ENCODE peak calls at places on chromosomes 7 and 10, in five cellular contexts. One of them, this sample, is unnamed.

GRCh38 chr10:132237871-132238270 is 51.1 kb downstream of the DPYSL4 start:
- DNase-seq in HepG2: no peak
- DNase-seq in H1: no peak
- DNase-seq in K562: no peak
- DNase-seq in WTC11: no peak
- DNase-seq in this sample: no peak

GRCh38 chr7:134587736-134588135 is 38.8 kb downstream of the AKR1B15 start:
- DNase-seq in HepG2: no peak
- DNase-seq in H1: no peak
- DNase-seq in WTC11: no peak
- DNase-seq in K562: no peak
- DNase-seq in this sample: no peak

GRCh38 chr10:113939212-113939860 is 84.9 kb downstream of the NHLRC2 start:
- DNase-seq in K562: no peak
- DNase-seq in H1: no peak
- DNase-seq in WTC11: no peak
- DNase-seq in HepG2: no peak
- DNase-seq in this sample: no peak

GRCh38 chr7:141071855-141072547 is 1.9 kb upstream of the TMEM178B start:
- DNase-seq in H1: peak; percentile 74
- DNase-seq in HepG2: no peak
- DNase-seq in K562: no peak
- DNase-seq in WTC11: peak; percentile 46
- DNase-seq in this sample: peak; percentile 13

GRCh38 chr7:122465296-122465695 is 160.7 kb upstream of the FEZF1 start:
- DNase-seq in K562: no peak
- DNase-seq in HepG2: no peak
- DNase-seq in H1: no peak
- DNase-seq in WTC11: no peak
- DNase-seq in this sample: no peak

GRCh38 chr7:159013825-159014289 is 130.8 kb downstream of the VIPR2 start:
- DNase-seq in WTC11: no peak
- DNase-seq in HepG2: no peak
- DNase-seq in H1: no peak
- DNase-seq in K562: no peak
- DNase-seq in this sample: no peak

GRCh38 chr7:158087196-158087595 is 500.4 kb downstream of the PTPRN2 start:
- DNase-seq in HepG2: no peak
- DNase-seq in H1: no peak
- DNase-seq in WTC11: no peak
- DNase-seq in K562: no peak
- DNase-seq in this sample: no peak

GRCh38 chr10:60827791-60828488 is 49.7 kb downstream of the CDK1 start:
- DNase-seq in H1: no peak
- DNase-seq in K562: peak; percentile 75
- DNase-seq in WTC11: no peak
- DNase-seq in HepG2: peak; percentile 22
- DNase-seq in this sample: no peak

GRCh38 chr10:132906836-132907235 is 35.5 kb downstream of the CFAP46 start:
- DNase-seq in WTC11: peak; percentile 3
- DNase-seq in K562: no peak
- DNase-seq in HepG2: no peak
- DNase-seq in H1: no peak
- DNase-seq in this sample: no peak

GRCh38 chr10:15642095-15642494 is 77.6 kb downstream of the ITGA8 start:
- DNase-seq in WTC11: no peak
- DNase-seq in H1: no peak
- DNase-seq in K562: no peak
- DNase-seq in HepG2: no peak
- DNase-seq in this sample: no peak
- TF ChIP-seq JUN in WTC11: no peak
- TF ChIP-seq JUN in H1: no peak
- TF ChIP-seq JUN in K562: no peak
- TF ChIP-seq JUN in HepG2: no peak
- TF ChIP-seq JUN in this sample: no peak

GRCh38 chr7:55134786-55135185 is 116.0 kb downstream of the EGFR start:
- DNase-seq in HepG2: no peak
- DNase-seq in WTC11: no peak
- DNase-seq in K562: no peak
- DNase-seq in H1: no peak
- DNase-seq in this sample: no peak
- TF ChIP-seq USF2 in HepG2: no peak
- TF ChIP-seq USF2 in WTC11: no peak
- TF ChIP-seq USF2 in K562: no peak
- TF ChIP-seq USF2 in H1: no peak
- TF ChIP-seq USF2 in this sample: no peak

DNA sequence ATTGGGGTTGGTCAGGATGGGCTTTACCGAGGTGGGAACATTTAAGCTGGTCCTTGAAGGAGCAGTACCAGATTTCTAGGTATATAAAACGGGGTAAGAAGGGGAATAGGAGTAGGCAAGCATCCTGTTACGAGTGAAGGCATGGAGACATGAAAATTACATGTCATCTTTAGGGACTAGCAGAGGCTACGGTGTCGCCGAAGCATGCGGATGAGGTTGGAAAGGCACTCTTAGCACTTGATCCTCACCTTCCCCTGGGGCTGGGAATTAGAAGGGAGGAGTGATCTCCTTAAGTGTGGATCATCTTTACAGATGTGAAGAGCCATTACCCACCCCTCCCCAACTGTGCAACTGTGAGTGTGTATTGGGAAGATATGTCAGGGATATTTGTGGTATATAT is 13.8 kb upstream of the ZRANB1 start:
- DNase-seq in K562: no peak
- DNase-seq in WTC11: no peak
- DNase-seq in H1: no peak
- DNase-seq in HepG2: no peak
- DNase-seq in this sample: no peak
- TF ChIP-seq JUN in K562: no peak
- TF ChIP-seq JUN in WTC11: no peak
- TF ChIP-seq JUN in H1: no peak
- TF ChIP-seq JUN in HepG2: no peak
- TF ChIP-seq JUN in this sample: no peak

GRCh38 chr7:100163871-100164270 is 4.5 kb downstream of the GAL3ST4 start:
- DNase-seq in HepG2: no peak
- DNase-seq in WTC11: no peak
- DNase-seq in H1: no peak
- DNase-seq in K562: no peak
- DNase-seq in this sample: no peak
- TF ChIP-seq USF2 in HepG2: no peak
- TF ChIP-seq USF2 in WTC11: no peak
- TF ChIP-seq USF2 in H1: no peak
- TF ChIP-seq USF2 in K562: no peak
- TF ChIP-seq USF2 in this sample: no peak

GRCh38 chr7:22251906-22252495 is 105.0 kb downstream of the RAPGEF5 start:
- DNase-seq in WTC11: no peak
- DNase-seq in K562: no peak
- DNase-seq in H1: no peak
- DNase-seq in HepG2: no peak
- DNase-seq in this sample: no peak

GRCh38 chr7:22255342-22255741 is 101.6 kb downstream of the RAPGEF5 start:
- DNase-seq in K562: no peak
- DNase-seq in WTC11: no peak
- DNase-seq in H1: no peak
- DNase-seq in HepG2: no peak
- DNase-seq in this sample: no peak

GRCh38 chr7:22255834-22256233 is 101.1 kb downstream of the RAPGEF5 start:
- DNase-seq in HepG2: no peak
- DNase-seq in H1: no peak
- DNase-seq in K562: no peak
- DNase-seq in WTC11: no peak
- DNase-seq in this sample: no peak

GRCh38 chr7:22252886-22253536 is 103.9 kb downstream of the RAPGEF5 start:
- DNase-seq in H1: no peak
- DNase-seq in HepG2: no peak
- DNase-seq in K562: no peak
- DNase-seq in WTC11: no peak
- DNase-seq in this sample: no peak

DNA sequence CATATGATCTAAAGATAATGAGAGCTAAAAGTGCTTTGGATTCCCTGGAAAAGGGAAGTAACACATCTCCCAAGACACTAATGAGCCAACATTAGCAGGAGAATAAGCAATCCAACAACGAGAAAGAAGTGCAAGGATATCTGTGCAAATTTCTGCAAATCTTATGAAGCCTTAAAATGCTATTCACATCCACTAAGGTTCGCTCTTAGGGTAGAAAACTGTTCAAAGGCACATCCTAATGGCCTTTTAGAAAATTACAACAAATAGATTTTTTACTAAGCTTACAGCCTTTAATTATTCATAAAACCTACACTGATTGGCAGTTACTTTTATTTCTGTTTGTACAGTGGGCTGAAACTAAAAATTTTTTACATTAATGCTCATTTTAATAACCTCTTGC is 100.3 kb downstream of the RAPGEF5 start:
- DNase-seq in WTC11: no peak
- DNase-seq in K562: no peak
- DNase-seq in H1: no peak
- DNase-seq in HepG2: no peak
- DNase-seq in this sample: no peak
- TF ChIP-seq JUN in WTC11: no peak
- TF ChIP-seq JUN in K562: no peak
- TF ChIP-seq JUN in H1: no peak
- TF ChIP-seq JUN in HepG2: no peak
- TF ChIP-seq JUN in this sample: no peak

GRCh38 chr7:81244213-81244612 is 325.4 kb upstream of the SEMA3C start:
- DNase-seq in K562: no peak
- DNase-seq in WTC11: no peak
- DNase-seq in HepG2: no peak
- DNase-seq in H1: no peak
- DNase-seq in this sample: peak; percentile 61
- TF ChIP-seq USF2 in K562: no peak
- TF ChIP-seq USF2 in WTC11: no peak
- TF ChIP-seq USF2 in HepG2: no peak
- TF ChIP-seq USF2 in H1: no peak
- TF ChIP-seq USF2 in this sample: no peak

GRCh38 chr10:12502526-12503274 is 153.4 kb downstream of the CAMK1D start:
- DNase-seq in K562: no peak
- DNase-seq in H1: peak; percentile 35
- DNase-seq in HepG2: no peak
- DNase-seq in WTC11: no peak
- DNase-seq in this sample: no peak

GRCh38 chr10:12503311-12503710 is 154.0 kb downstream of the CAMK1D start:
- DNase-seq in H1: peak; percentile 42
- DNase-seq in HepG2: no peak
- DNase-seq in K562: no peak
- DNase-seq in WTC11: no peak
- DNase-seq in this sample: no peak

GRCh38 chr10:12504176-12504575 is 154.8 kb downstream of the CAMK1D start:
- DNase-seq in WTC11: no peak
- DNase-seq in H1: peak; percentile 20
- DNase-seq in HepG2: no peak
- DNase-seq in K562: no peak
- DNase-seq in this sample: no peak

GRCh38 chr10:12505683-12506082 is 156.3 kb downstream of the CAMK1D start:
- DNase-seq in HepG2: no peak
- DNase-seq in H1: no peak
- DNase-seq in WTC11: no peak
- DNase-seq in K562: no peak
- DNase-seq in this sample: no peak

GRCh38 chr10:12504628-12505027 is 155.3 kb downstream of the CAMK1D start:
- DNase-seq in WTC11: no peak
- DNase-seq in K562: no peak
- DNase-seq in HepG2: no peak
- DNase-seq in H1: peak; percentile 23
- DNase-seq in this sample: no peak
- TF ChIP-seq JUN in WTC11: no peak
- TF ChIP-seq JUN in K562: no peak
- TF ChIP-seq JUN in HepG2: no peak
- TF ChIP-seq JUN in H1: no peak
- TF ChIP-seq JUN in this sample: no peak

DNA sequence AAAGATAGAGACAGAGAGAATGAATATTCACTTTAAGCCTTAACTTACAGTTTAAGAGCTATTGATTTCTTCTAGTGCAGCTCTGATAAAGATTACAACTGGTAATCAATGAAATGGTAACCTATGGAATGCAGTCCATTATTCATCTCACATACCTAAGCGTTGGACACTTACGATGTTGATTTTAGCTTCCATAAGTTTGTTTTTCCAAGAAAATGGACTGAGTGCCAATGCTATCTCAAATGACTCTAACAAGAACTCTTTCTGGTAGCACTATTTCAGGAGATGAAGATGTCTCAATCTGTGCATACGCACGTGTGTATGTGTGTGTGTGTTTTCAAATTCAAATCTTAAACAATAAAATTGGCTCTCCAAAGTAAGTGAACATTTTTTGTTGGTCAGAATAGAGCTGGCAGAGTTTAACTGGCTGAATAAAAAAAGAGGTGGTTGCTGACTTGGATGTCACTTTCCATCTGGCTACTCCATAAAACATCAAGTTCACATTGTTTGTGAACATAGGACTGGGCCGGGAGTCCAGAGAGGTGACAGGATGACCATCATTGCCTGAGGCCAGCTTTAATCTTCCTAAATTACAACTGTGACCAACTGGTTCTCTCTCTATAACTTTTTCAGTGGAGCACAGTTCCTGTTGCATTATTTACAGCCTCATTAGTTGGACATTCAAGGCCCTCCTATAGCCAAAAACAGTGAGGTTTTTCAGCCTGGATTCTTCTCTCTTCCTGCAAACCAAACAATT is 106.9 kb upstream of the CSTF2T start:
- DNase-seq in H1: no peak
- DNase-seq in WTC11: no peak
- DNase-seq in HepG2: no peak
- DNase-seq in K562: no peak
- DNase-seq in this sample: no peak
- TF ChIP-seq USF2 in H1: no peak
- TF ChIP-seq USF2 in WTC11: no peak
- TF ChIP-seq USF2 in HepG2: no peak
- TF ChIP-seq USF2 in K562: no peak
- TF ChIP-seq USF2 in this sample: no peak

DNA sequence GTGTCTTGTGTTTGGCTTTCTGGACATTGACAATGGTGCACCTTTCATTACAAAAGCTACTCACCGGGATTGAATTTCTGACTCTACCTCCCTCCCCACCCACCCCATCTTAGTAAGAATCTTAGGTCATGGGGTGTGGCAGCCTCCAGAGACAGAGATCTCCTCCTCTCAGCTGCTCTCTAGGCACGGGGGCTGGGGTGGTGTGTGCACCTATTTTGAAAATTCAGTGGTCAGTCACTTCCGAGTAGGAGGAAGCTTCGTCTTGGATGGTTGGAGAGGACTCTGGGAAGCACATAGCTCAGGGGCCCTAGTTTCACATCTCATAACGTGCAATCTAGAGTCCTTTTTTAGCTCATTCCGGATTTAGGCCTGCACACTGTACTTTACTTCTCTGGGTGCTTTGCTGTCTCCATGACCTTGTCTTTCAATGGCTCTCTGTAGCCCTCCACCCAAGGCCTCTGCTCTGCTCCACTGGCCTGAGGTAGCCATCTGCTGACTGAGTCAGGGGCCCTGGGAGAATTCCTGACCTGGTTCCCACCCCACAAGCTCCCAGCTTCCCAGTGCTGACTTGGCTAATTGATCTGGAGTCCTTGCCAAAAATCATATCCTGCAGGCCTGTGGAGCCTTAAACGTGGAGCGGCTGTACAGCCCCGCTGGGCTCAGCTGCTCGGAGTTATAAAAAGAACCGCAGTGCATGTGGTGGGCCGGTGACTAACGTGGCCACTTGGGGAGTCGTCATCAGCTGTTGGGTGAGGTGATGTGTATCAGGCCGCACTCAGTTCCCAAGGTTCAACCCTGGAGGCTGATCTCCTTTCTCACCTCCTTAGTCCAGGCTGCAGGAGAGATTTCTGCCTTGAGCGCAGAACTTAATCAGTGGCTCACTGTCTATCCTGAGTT is 19.3 kb upstream of the ADAMTS14 start:
- DNase-seq in K562: peak; percentile 73
- DNase-seq in WTC11: no peak
- DNase-seq in H1: no peak
- DNase-seq in HepG2: no peak
- DNase-seq in this sample: no peak
- TF ChIP-seq JUN in K562: peak; percentile 71
- TF ChIP-seq JUN in WTC11: no peak
- TF ChIP-seq JUN in H1: no peak
- TF ChIP-seq JUN in HepG2: no peak
- TF ChIP-seq JUN in this sample: no peak